ENCODE peak calls at places on chromosomes 11 and 22, in nine cellular contexts. I, K, P, R, U, B, C, V and Y are unnamed samples.

GRCh38 chr11:132234878-132235277 is 864.5 kb downstream of the NTM start:
- DNase-seq in I (no peak), K (peak), P (peak), R (peak), U (no peak), B (no peak), C (no peak), V (no peak), Y (peak)

GRCh38 chr11:101987370-101987769 is 59.9 kb upstream of the CFAP300 start:
- DNase-seq in I (no peak), K (no peak), P (no peak), R (no peak), U (no peak), B (no peak), C (no peak), V (no peak), Y (no peak)

GRCh38 chr22:49152146-49152929 is 675.3 kb downstream of the BRD1 start:
- DNase-seq in I (no peak), K (no peak), P (no peak), R (no peak), U (peak), B (no peak), C (no peak), V (no peak), Y (no peak)

GRCh38 chr22:37312549-37313183 is 30.4 kb downstream of the CYTH4 start:
- DNase-seq in I (no peak), K (no peak), P (no peak), R (no peak), U (no peak), B (no peak), C (no peak), V (no peak), Y (no peak)

GRCh38 chr22:23520875-23521441 is 59.1 kb downstream of the IGLL1 start:
- DNase-seq in I (no peak), K (peak), P (no peak), R (peak), U (peak), B (no peak), C (no peak), V (peak), Y (peak)

GRCh38 chr11:131065435-131066295 is 149.4 kb upstream of the SNX19 start:
- DNase-seq in I (no peak), K (no peak), P (no peak), R (no peak), U (no peak), B (no peak), C (no peak), V (no peak), Y (no peak)

GRCh38 chr11:9250139-9250582 is 15.0 kb downstream of the DENND5A start:
- DNase-seq in I (no peak), K (no peak), P (peak), R (no peak), U (no peak), B (no peak), C (no peak), V (no peak), Y (no peak)

GRCh38 chr22:39994566-39995345 is at the start of gene FAM83F:
- DNase-seq in I (no peak), K (no peak), P (peak), R (no peak), U (peak), B (peak), C (no peak), V (no peak), Y (no peak)

GRCh38 chr11:45651156-45651555 is 14.3 kb downstream of the CHST1 start:
- DNase-seq in I (no peak), K (no peak), P (no peak), R (no peak), U (peak), B (no peak), C (no peak), V (no peak), Y (no peak)

GRCh38 chr22:50608996-50609395 is 8.4 kb downstream of the MAPK8IP2 start:
- DNase-seq in I (no peak), K (no peak), P (no peak), R (no peak), U (no peak), B (no peak), C (no peak), V (no peak), Y (no peak)

GRCh38 chr22:46791201-46791731 is 28.8 kb downstream of the TBC1D22A start:
- DNase-seq in I (peak), K (peak), P (peak), R (peak), U (no peak), B (peak), C (no peak), V (peak), Y (no peak)